ENCODE peak calls at places on chromosome 19, in eight cellular contexts. One of them, this sample, is unnamed.

GRCh38 chr19:55118401-55118991 is 1.1 kb upstream of the PPP1R12C start:
- DNase-seq in AG04450: no peak
- DNase-seq in left ventricle myocardium inferior: peak
- DNase-seq in CD8-positive, alpha-beta T cell: no peak
- DNase-seq in heart left ventricle: peak
- DNase-seq in neuronal stem cell: peak
- DNase-seq in endodermal cell: peak
- DNase-seq in PC-9: no peak
- DNase-seq in this sample: no peak

GRCh38 chr19:33052352-33052972 is 12.2 kb downstream of the RHPN2 start:
- DNase-seq in endodermal cell: no peak
- DNase-seq in left ventricle myocardium inferior: no peak
- DNase-seq in neuronal stem cell: no peak
- DNase-seq in PC-9: peak
- DNase-seq in heart left ventricle: no peak
- DNase-seq in CD8-positive, alpha-beta T cell: no peak
- DNase-seq in AG04450: no peak
- DNase-seq in this sample: no peak

GRCh38 chr19:11642902-11643301 is 45.6 kb downstream of the ZNF627 start:
- DNase-seq in AG04450: no peak
- DNase-seq in heart left ventricle: no peak
- DNase-seq in CD8-positive, alpha-beta T cell: no peak
- DNase-seq in neuronal stem cell: no peak
- DNase-seq in left ventricle myocardium inferior: no peak
- DNase-seq in PC-9: no peak
- DNase-seq in endodermal cell: no peak
- DNase-seq in this sample: no peak

GRCh38 chr19:40687525-40688016 is 2.9 kb downstream of the NUMBL start:
- DNase-seq in PC-9: no peak
- DNase-seq in endodermal cell: no peak
- DNase-seq in CD8-positive, alpha-beta T cell: no peak
- DNase-seq in heart left ventricle: peak
- DNase-seq in neuronal stem cell: no peak
- DNase-seq in left ventricle myocardium inferior: peak
- DNase-seq in AG04450: no peak
- DNase-seq in this sample: peak

GRCh38 chr19:45195764-45196163 is 17.2 kb downstream of the BLOC1S3 start:
- DNase-seq in CD8-positive, alpha-beta T cell: no peak
- DNase-seq in PC-9: no peak
- DNase-seq in neuronal stem cell: no peak
- DNase-seq in left ventricle myocardium inferior: no peak
- DNase-seq in heart left ventricle: no peak
- DNase-seq in AG04450: no peak
- DNase-seq in endodermal cell: no peak
- DNase-seq in this sample: no peak

GRCh38 chr19:54190942-54191670 is at the start of gene TSEN34:
- DNase-seq in endodermal cell: peak
- DNase-seq in AG04450: no peak
- DNase-seq in neuronal stem cell: peak
- DNase-seq in left ventricle myocardium inferior: peak
- DNase-seq in heart left ventricle: peak
- DNase-seq in CD8-positive, alpha-beta T cell: peak
- DNase-seq in PC-9: no peak
- DNase-seq in this sample: no peak

GRCh38 chr19:13880059-13880672 is 3.2 kb downstream of the NANOS3 start:
- DNase-seq in left ventricle myocardium inferior: peak
- DNase-seq in PC-9: peak
- DNase-seq in neuronal stem cell: peak
- DNase-seq in AG04450: peak
- DNase-seq in heart left ventricle: peak
- DNase-seq in CD8-positive, alpha-beta T cell: peak
- DNase-seq in endodermal cell: peak
- DNase-seq in this sample: peak

GRCh38 chr19:29889702-29890101 is 52.3 kb upstream of the URI1 start:
- DNase-seq in AG04450: no peak
- DNase-seq in neuronal stem cell: no peak
- DNase-seq in endodermal cell: no peak
- DNase-seq in heart left ventricle: no peak
- DNase-seq in PC-9: no peak
- DNase-seq in CD8-positive, alpha-beta T cell: no peak
- DNase-seq in left ventricle myocardium inferior: no peak
- DNase-seq in this sample: no peak

GRCh38 chr19:53521373-53522202 is 16.4 kb upstream of the ZNF331 start:
- DNase-seq in endodermal cell: no peak
- DNase-seq in heart left ventricle: no peak
- DNase-seq in AG04450: no peak
- DNase-seq in left ventricle myocardium inferior: no peak
- DNase-seq in PC-9: no peak
- DNase-seq in CD8-positive, alpha-beta T cell: no peak
- DNase-seq in neuronal stem cell: no peak
- DNase-seq in this sample: no peak

GRCh38 chr19:47863514-47863936 is 4.5 kb downstream of the TPRX2 start:
- DNase-seq in CD8-positive, alpha-beta T cell: peak
- DNase-seq in neuronal stem cell: peak
- DNase-seq in PC-9: peak
- DNase-seq in heart left ventricle: peak
- DNase-seq in left ventricle myocardium inferior: peak
- DNase-seq in AG04450: peak
- DNase-seq in endodermal cell: peak
- DNase-seq in this sample: peak

GRCh38 chr19:3840804-3841203 is 28.0 kb downstream of the ZFR2 start:
- DNase-seq in PC-9: no peak
- DNase-seq in AG04450: no peak
- DNase-seq in neuronal stem cell: no peak
- DNase-seq in left ventricle myocardium inferior: no peak
- DNase-seq in heart left ventricle: no peak
- DNase-seq in endodermal cell: no peak
- DNase-seq in CD8-positive, alpha-beta T cell: no peak
- DNase-seq in this sample: no peak

GRCh38 chr19:51440846-51441409 is 17.3 kb downstream of the SIGLEC8 start:
- DNase-seq in PC-9: no peak
- DNase-seq in AG04450: no peak
- DNase-seq in endodermal cell: no peak
- DNase-seq in CD8-positive, alpha-beta T cell: peak
- DNase-seq in neuronal stem cell: no peak
- DNase-seq in heart left ventricle: no peak
- DNase-seq in left ventricle myocardium inferior: no peak
- DNase-seq in this sample: no peak

GRCh38 chr19:36915992-36916830 is at the start of the genes ZNF568 and ZNF829:
- DNase-seq in CD8-positive, alpha-beta T cell: peak
- DNase-seq in heart left ventricle: peak
- DNase-seq in AG04450: peak
- DNase-seq in PC-9: peak
- DNase-seq in endodermal cell: peak
- DNase-seq in left ventricle myocardium inferior: peak
- DNase-seq in neuronal stem cell: peak
- DNase-seq in this sample: peak

GRCh38 chr19:48443731-48444128 is 2.1 kb upstream of the GRWD1 start:
- DNase-seq in heart left ventricle: no peak
- DNase-seq in AG04450: no peak
- DNase-seq in neuronal stem cell: no peak
- DNase-seq in CD8-positive, alpha-beta T cell: no peak
- DNase-seq in PC-9: no peak
- DNase-seq in endodermal cell: no peak
- DNase-seq in left ventricle myocardium inferior: no peak
- DNase-seq in this sample: no peak

GRCh38 chr19:33404506-33404905 is 31.0 kb downstream of the CEBPG start:
- DNase-seq in heart left ventricle: no peak
- DNase-seq in left ventricle myocardium inferior: peak
- DNase-seq in PC-9: no peak
- DNase-seq in AG04450: no peak
- DNase-seq in neuronal stem cell: no peak
- DNase-seq in CD8-positive, alpha-beta T cell: no peak
- DNase-seq in endodermal cell: no peak
- DNase-seq in this sample: peak

GRCh38 chr19:51808333-51808986 is 13.5 kb downstream of the FPR3 start:
- DNase-seq in CD8-positive, alpha-beta T cell: no peak
- DNase-seq in left ventricle myocardium inferior: no peak
- DNase-seq in heart left ventricle: no peak
- DNase-seq in neuronal stem cell: no peak
- DNase-seq in endodermal cell: no peak
- DNase-seq in AG04450: no peak
- DNase-seq in PC-9: no peak
- DNase-seq in this sample: no peak

GRCh38 chr19:33208371-33208770 is 14.2 kb downstream of the LRP3 start:
- DNase-seq in left ventricle myocardium inferior: no peak
- DNase-seq in CD8-positive, alpha-beta T cell: no peak
- DNase-seq in PC-9: no peak
- DNase-seq in neuronal stem cell: no peak
- DNase-seq in AG04450: no peak
- DNase-seq in heart left ventricle: peak
- DNase-seq in endodermal cell: no peak
- DNase-seq in this sample: no peak

GRCh38 chr19:18097993-18098890 is 664 bp downstream of the MAST3 start:
- DNase-seq in left ventricle myocardium inferior: no peak
- DNase-seq in PC-9: no peak
- DNase-seq in neuronal stem cell: no peak
- DNase-seq in heart left ventricle: no peak
- DNase-seq in endodermal cell: no peak
- DNase-seq in AG04450: no peak
- DNase-seq in CD8-positive, alpha-beta T cell: no peak
- DNase-seq in this sample: no peak
- H3K27ac ChIP-seq in left ventricle myocardium inferior: no peak
- H3K27ac ChIP-seq in PC-9: no peak
- H3K27ac ChIP-seq in neuronal stem cell: no peak
- H3K27ac ChIP-seq in heart left ventricle: no peak
- H3K27ac ChIP-seq in endodermal cell: no peak
- H3K27ac ChIP-seq in AG04450: no peak
- H3K27ac ChIP-seq in CD8-positive, alpha-beta T cell: peak
- H3K27ac ChIP-seq in this sample: no peak

DNA sequence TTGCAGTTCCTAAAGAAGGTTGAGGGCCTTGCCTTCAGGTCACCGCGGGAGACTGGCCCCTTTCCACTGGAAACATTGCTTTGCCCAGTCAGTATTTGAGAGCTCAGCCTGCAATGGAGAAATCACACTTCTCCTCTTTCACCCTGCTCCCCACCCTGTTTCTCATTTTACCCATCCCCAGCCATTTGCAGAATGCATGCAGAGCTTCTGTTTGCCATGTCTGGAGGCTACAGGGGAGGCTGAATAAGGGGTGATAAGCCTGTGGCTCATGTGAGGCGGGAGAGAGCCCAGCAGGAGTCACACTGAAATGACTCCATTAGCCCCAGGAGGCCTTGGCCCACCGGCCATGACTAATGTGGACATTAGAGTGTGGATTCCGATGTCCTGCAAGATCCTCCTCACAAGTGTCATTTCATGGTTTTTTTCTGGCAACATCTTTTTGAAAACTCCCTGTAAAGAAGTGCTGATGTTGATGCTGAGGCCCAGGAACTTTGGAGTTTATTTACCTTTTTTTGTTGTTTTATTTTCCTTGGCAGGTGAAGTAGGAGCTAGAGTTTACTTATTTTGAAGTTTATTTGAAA is 6.3 kb downstream of the SPINT2 start:
- DNase-seq in neuronal stem cell: no peak
- DNase-seq in PC-9: peak
- DNase-seq in endodermal cell: no peak
- DNase-seq in left ventricle myocardium inferior: no peak
- DNase-seq in AG04450: no peak
- DNase-seq in heart left ventricle: no peak
- DNase-seq in CD8-positive, alpha-beta T cell: no peak
- DNase-seq in this sample: no peak
- H3K27ac ChIP-seq in neuronal stem cell: no peak
- H3K27ac ChIP-seq in PC-9: peak
- H3K27ac ChIP-seq in endodermal cell: peak
- H3K27ac ChIP-seq in left ventricle myocardium inferior: no peak
- H3K27ac ChIP-seq in AG04450: no peak
- H3K27ac ChIP-seq in heart left ventricle: no peak
- H3K27ac ChIP-seq in CD8-positive, alpha-beta T cell: no peak
- H3K27ac ChIP-seq in this sample: no peak

DNA sequence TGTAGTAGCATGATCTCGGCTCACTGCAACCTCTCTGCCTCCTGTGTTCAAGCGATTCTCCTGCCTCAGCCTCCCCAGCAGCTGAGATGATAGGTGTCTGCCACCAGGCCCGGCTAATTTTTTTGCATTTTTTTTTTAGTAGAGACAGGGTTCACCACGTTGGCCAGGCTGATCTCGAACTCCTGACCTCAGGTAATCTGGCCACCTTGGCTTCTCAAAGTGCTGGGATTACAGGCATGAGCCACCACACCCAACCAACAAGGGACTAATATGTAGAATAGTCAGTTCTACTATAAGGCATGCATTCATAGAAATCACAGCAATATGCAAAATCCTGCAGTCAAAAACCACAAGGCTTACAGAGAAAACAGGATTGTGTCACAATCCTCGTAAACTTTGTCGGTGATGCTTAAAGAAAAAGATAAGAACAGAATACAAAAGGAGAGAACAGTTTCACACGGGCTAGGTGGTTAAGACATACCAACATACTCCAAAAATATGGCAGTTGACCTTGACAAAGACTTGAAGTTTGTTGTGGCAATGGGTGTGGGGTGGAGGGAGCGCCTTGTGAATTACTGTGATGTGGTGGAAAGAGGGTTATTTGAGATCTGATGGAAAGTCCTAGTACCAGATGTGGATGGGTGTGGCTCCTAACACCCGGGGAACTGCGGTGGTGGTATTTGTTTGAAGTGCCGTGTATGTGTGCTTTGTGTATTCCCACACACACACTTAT is 12.5 kb downstream of the NOSIP start:
- DNase-seq in AG04450: no peak
- DNase-seq in neuronal stem cell: no peak
- DNase-seq in left ventricle myocardium inferior: no peak
- DNase-seq in heart left ventricle: no peak
- DNase-seq in PC-9: peak
- DNase-seq in endodermal cell: no peak
- DNase-seq in CD8-positive, alpha-beta T cell: peak
- DNase-seq in this sample: no peak
- H3K27ac ChIP-seq in AG04450: no peak
- H3K27ac ChIP-seq in neuronal stem cell: no peak
- H3K27ac ChIP-seq in left ventricle myocardium inferior: no peak
- H3K27ac ChIP-seq in heart left ventricle: no peak
- H3K27ac ChIP-seq in PC-9: no peak
- H3K27ac ChIP-seq in endodermal cell: no peak
- H3K27ac ChIP-seq in CD8-positive, alpha-beta T cell: peak
- H3K27ac ChIP-seq in this sample: no peak

GRCh38 chr19:7565332-7565731 is 29.8 kb downstream of the PNPLA6 start:
- DNase-seq in heart left ventricle: no peak
- DNase-seq in PC-9: no peak
- DNase-seq in endodermal cell: no peak
- DNase-seq in left ventricle myocardium inferior: no peak
- DNase-seq in AG04450: no peak
- DNase-seq in neuronal stem cell: no peak
- DNase-seq in CD8-positive, alpha-beta T cell: no peak
- DNase-seq in this sample: no peak

GRCh38 chr19:7561229-7561806 is 25.8 kb downstream of the PNPLA6 start:
- DNase-seq in endodermal cell: no peak
- DNase-seq in heart left ventricle: no peak
- DNase-seq in neuronal stem cell: no peak
- DNase-seq in AG04450: no peak
- DNase-seq in CD8-positive, alpha-beta T cell: no peak
- DNase-seq in left ventricle myocardium inferior: no peak
- DNase-seq in PC-9: no peak
- DNase-seq in this sample: no peak

GRCh38 chr19:7560271-7560670 is 24.8 kb downstream of the PNPLA6 start:
- DNase-seq in heart left ventricle: no peak
- DNase-seq in left ventricle myocardium inferior: no peak
- DNase-seq in PC-9: no peak
- DNase-seq in neuronal stem cell: no peak
- DNase-seq in endodermal cell: no peak
- DNase-seq in CD8-positive, alpha-beta T cell: no peak
- DNase-seq in AG04450: no peak
- DNase-seq in this sample: no peak

GRCh38 chr19:7562646-7563393 is 27.3 kb downstream of the PNPLA6 start:
- DNase-seq in left ventricle myocardium inferior: no peak
- DNase-seq in AG04450: no peak
- DNase-seq in endodermal cell: peak
- DNase-seq in CD8-positive, alpha-beta T cell: no peak
- DNase-seq in PC-9: no peak
- DNase-seq in neuronal stem cell: no peak
- DNase-seq in heart left ventricle: no peak
- DNase-seq in this sample: no peak

GRCh38 chr19:7564866-7565265 is 29.3 kb downstream of the PNPLA6 start:
- DNase-seq in neuronal stem cell: no peak
- DNase-seq in heart left ventricle: no peak
- DNase-seq in AG04450: no peak
- DNase-seq in PC-9: no peak
- DNase-seq in left ventricle myocardium inferior: no peak
- DNase-seq in CD8-positive, alpha-beta T cell: no peak
- DNase-seq in endodermal cell: no peak
- DNase-seq in this sample: no peak
- H3K27ac ChIP-seq in neuronal stem cell: no peak
- H3K27ac ChIP-seq in heart left ventricle: no peak
- H3K27ac ChIP-seq in AG04450: no peak
- H3K27ac ChIP-seq in PC-9: no peak
- H3K27ac ChIP-seq in left ventricle myocardium inferior: no peak
- H3K27ac ChIP-seq in CD8-positive, alpha-beta T cell: no peak
- H3K27ac ChIP-seq in endodermal cell: no peak
- H3K27ac ChIP-seq in this sample: no peak